ENCODE peak calls at places on chromosomes 12 and 14, in six cellular contexts. O is chondrocyte, X is psoas muscle, F is mesothelial cell of epicardium, E is sigmoid colon, U is PC-9. H is an unnamed sample.

GRCh38 chr12:58757422-58757821 is 162.9 kb downstream of the LRIG3 start:
- DNase-seq in O (no peak), X (no peak), F (no peak), E (no peak), U (no peak), H (no peak)

GRCh38 chr14:58638231-58639205 is 756 bp downstream of the DACT1 start:
- DNase-seq in O (no peak), X (peak), F (peak), E (peak), U (no peak), H (no peak)

GRCh38 chr14:91371011-91371989 is 46.3 kb downstream of the CCDC88C start:
- DNase-seq in O (no peak), X (peak), F (no peak), E (no peak), U (no peak), H (no peak)

GRCh38 chr12:39619316-39619659 is 315 bp downstream of the ABCD2 start:
- DNase-seq in O (no peak), X (no peak), F (no peak), E (no peak), U (no peak), H (no peak)

GRCh38 chr12:65681226-65681625 is 143.1 kb upstream of the HMGA2 start:
- DNase-seq in O (no peak), X (no peak), F (no peak), E (no peak), U (no peak), H (no peak)

GRCh38 chr12:88944403-88944802 is 364.1 kb upstream of the KITLG start:
- DNase-seq in O (no peak), X (no peak), F (no peak), E (no peak), U (peak), H (no peak)

GRCh38 chr12:56317675-56318074 is 1.9 kb upstream of the CNPY2 start:
- DNase-seq in O (no peak), X (no peak), F (no peak), E (no peak), U (no peak), H (no peak)

GRCh38 chr14:90487031-90487430 is 90.2 kb downstream of the CALM1 start:
- DNase-seq in O (peak), X (no peak), F (peak), E (no peak), U (no peak), H (no peak)

GRCh38 chr12:127273621-127274020 is 993.3 kb upstream of the TMEM132C start:
- DNase-seq in O (no peak), X (no peak), F (no peak), E (no peak), U (no peak), H (no peak)

GRCh38 chr12:132461526-132461925 is 28.4 kb upstream of the FBRSL1 start:
- DNase-seq in O (peak), X (no peak), F (no peak), E (no peak), U (no peak), H (no peak)

GRCh38 chr12:103824290-103824689 is 16.7 kb downstream of the NT5DC3 start:
- DNase-seq in O (no peak), X (no peak), F (no peak), E (peak), U (no peak), H (no peak)

GRCh38 chr12:107126688-107127481 is 33.5 kb upstream of the CRY1 start:
- DNase-seq in O (no peak), X (no peak), F (no peak), E (no peak), U (no peak), H (no peak)

DNA sequence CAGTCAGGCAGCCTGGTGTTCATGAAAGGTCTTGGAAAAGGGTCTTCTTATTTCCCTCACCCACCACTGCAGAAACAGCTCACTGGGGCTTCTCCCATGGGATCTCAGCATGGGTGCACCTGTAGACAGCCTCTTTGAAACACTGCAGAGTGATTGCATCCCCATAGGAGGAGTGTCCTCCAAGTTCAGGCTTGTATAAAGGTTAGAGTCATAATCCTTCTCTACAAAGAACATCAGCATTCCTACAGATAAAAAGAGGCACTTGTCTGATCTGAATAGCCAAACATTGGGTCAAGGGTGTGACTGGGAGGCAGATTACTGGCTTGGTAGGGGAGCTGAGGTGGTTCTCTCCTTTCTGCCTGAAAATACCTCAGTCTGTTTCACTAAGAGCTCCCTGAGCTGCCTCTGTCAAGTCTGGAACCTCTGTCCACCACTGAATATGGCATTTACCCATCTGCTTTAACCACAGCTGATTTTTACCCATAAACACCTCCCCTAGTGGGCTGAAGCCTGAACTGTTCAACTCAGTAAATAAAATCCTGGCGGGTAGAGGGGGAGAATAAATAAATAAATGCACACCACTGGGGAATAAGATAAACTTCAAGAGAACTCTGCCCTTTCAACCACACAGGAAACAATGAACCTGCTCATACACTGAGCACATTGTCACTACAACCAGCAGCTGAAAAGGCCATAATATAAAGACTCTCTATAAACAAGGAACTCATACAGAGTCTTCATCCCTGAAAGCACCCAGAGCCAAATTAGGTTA is 120.7 kb upstream of the SCAF11 start:
- DNase-seq in O (no peak), X (no peak), F (no peak), E (no peak), U (no peak), H (no peak)
- TF ChIP-seq CTCF in O (peak), X (no peak), F (no peak), E (no peak), U (no peak), H (no peak)

GRCh38 chr14:105316968-105317498 is 2.5 kb downstream of the PACS2 start:
- DNase-seq in O (no peak), X (peak), F (no peak), E (no peak), U (no peak), H (no peak)

GRCh38 chr14:105315211-105315721 is 718 bp downstream of the PACS2 start:
- DNase-seq in O (no peak), X (peak), F (peak), E (no peak), U (peak), H (no peak)

GRCh38 chr14:105316563-105316941 is 2.0 kb downstream of the PACS2 start:
- DNase-seq in O (no peak), X (no peak), F (no peak), E (no peak), U (no peak), H (no peak)

GRCh38 chr14:105315941-105316562 is 1.5 kb downstream of the PACS2 start:
- DNase-seq in O (no peak), X (no peak), F (no peak), E (no peak), U (no peak), H (no peak)

DNA sequence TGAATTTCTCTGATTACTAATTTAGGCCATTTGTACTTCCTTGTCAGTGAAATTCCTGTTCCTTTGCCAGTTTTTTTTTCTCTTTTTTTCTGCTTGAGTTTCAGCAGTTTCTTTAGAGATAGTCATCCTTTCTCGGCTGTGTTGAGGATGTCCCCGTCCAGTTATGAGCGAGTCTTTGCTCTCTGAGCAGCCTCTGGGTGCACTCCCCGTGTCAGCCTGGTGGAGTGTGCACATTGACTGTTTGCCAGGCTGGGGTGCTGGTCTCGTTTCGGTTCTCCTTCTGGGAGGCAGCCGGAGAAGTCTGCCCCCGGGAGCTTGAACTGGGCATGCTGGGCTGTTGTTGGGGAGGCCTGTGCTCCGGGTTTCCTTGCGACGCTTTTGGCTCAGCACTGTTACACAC is 3.0 kb downstream of the PACS2 start:
- DNase-seq in O (no peak), X (peak), F (no peak), E (no peak), U (no peak), H (no peak)
- TF ChIP-seq CTCF in O (no peak), X (no peak), F (no peak), E (peak), U (no peak), H (no peak)

GRCh38 chr14:38210587-38211257 is 3.0 kb downstream of the SSTR1 start:
- DNase-seq in O (no peak), X (peak), F (no peak), E (no peak), U (no peak), H (no peak)
- TF ChIP-seq CTCF in O (no peak), X (peak), F (no peak), E (no peak), U (no peak), H (no peak)

GRCh38 chr14:104103061-104104005 is 17.8 kb downstream of the ASPG start:
- DNase-seq in O (peak), X (peak), F (no peak), E (no peak), U (no peak), H (no peak)
- TF ChIP-seq CTCF in O (no peak), X (no peak), F (no peak), E (no peak), U (no peak), H (no peak)

GRCh38 chr12:42884116-42884515 is 294.6 kb upstream of the PRICKLE1 start:
- DNase-seq in O (no peak), X (no peak), F (no peak), E (no peak), U (no peak), H (no peak)
- TF ChIP-seq CTCF in O (no peak), X (no peak), F (no peak), E (no peak), U (no peak), H (no peak)

GRCh38 chr14:70436867-70437266 is 15.1 kb upstream of the ADAM21 start:
- DNase-seq in O (no peak), X (no peak), F (no peak), E (no peak), U (peak), H (no peak)
- TF ChIP-seq CTCF in O (no peak), X (no peak), F (no peak), E (no peak), U (no peak), H (no peak)

DNA sequence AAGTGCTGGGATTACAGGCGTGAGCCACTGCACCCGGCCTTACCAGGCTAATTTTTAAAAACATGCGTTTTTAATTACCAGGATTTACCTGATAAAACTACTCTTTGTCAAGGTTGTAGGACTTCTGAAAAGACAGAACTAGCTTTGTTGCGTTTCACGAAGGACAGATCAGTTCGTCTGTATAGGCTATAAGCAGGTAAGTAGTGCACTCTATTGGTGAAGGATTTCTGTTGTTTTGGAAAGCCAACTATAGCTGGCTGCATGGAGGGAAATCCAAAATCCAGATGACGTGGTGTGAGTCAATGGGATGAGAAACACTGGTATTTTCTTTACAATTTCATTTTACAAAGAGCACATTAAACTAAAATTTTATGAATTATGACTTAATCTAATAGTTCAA is 14.6 kb downstream of the GNPNAT1 start:
- DNase-seq in O (no peak), X (no peak), F (no peak), E (no peak), U (no peak), H (no peak)
- TF ChIP-seq CTCF in O (no peak), X (no peak), F (no peak), E (no peak), U (no peak), H (no peak)

GRCh38 chr12:116697305-116698130 is 40.4 kb downstream of the SPRING1 start:
- DNase-seq in O (no peak), X (no peak), F (no peak), E (no peak), U (no peak), H (no peak)
- TF ChIP-seq CTCF in O (peak), X (no peak), F (no peak), E (no peak), U (no peak), H (no peak)

GRCh38 chr12:4307593-4308333 is 13.2 kb upstream of the TIGAR start:
- DNase-seq in O (no peak), X (peak), F (peak), E (peak), U (peak), H (no peak)
- TF ChIP-seq CTCF in O (peak), X (peak), F (peak), E (peak), U (peak), H (peak)

GRCh38 chr12:7916936-7917335 is 19.1 kb downstream of the SLC2A3 start:
- DNase-seq in O (no peak), X (no peak), F (no peak), E (no peak), U (no peak), H (no peak)
- TF ChIP-seq CTCF in O (no peak), X (no peak), F (no peak), E (no peak), U (no peak), H (no peak)

H was measured in esophagus squamous epithelium.